ENCODE peak calls at places on chromosomes 11 and 22, in five cellular contexts. One of them, this sample, is unnamed.

GRCh38 chr11:112016088-112016764 is 9.0 kb upstream of the DLAT start:
- DNase-seq in AG09309: no peak
- DNase-seq in testis: no peak
- DNase-seq in kidney glomerular epithelial cell: no peak
- DNase-seq in LHCN-M2: peak; percentile 76
- DNase-seq in this sample: no peak

GRCh38 chr11:102157219-102157618 is 47.0 kb downstream of the YAP1 start:
- DNase-seq in LHCN-M2: peak; percentile 55
- DNase-seq in testis: peak; percentile 81
- DNase-seq in AG09309: no peak
- DNase-seq in kidney glomerular epithelial cell: no peak
- DNase-seq in this sample: peak; percentile 33

GRCh38 chr11:2212411-2213251 is 41.0 kb upstream of the TH start:
- DNase-seq in AG09309: no peak
- DNase-seq in testis: peak; percentile 46
- DNase-seq in LHCN-M2: no peak
- DNase-seq in kidney glomerular epithelial cell: no peak
- DNase-seq in this sample: no peak

GRCh38 chr11:76629853-76630599 is 40.5 kb downstream of the LRRC32 start:
- DNase-seq in AG09309: no peak
- DNase-seq in kidney glomerular epithelial cell: no peak
- DNase-seq in LHCN-M2: no peak
- DNase-seq in testis: peak; percentile 71
- DNase-seq in this sample: no peak

GRCh38 chr11:88849368-88849767 is 216.4 kb downstream of the GRM5 start:
- DNase-seq in LHCN-M2: no peak
- DNase-seq in AG09309: peak; percentile 54
- DNase-seq in testis: no peak
- DNase-seq in kidney glomerular epithelial cell: peak; percentile 22
- DNase-seq in this sample: no peak

GRCh38 chr11:12195773-12196172 is 85.4 kb downstream of the MICAL2 start:
- DNase-seq in AG09309: no peak
- DNase-seq in LHCN-M2: no peak
- DNase-seq in testis: no peak
- DNase-seq in kidney glomerular epithelial cell: no peak
- DNase-seq in this sample: no peak

GRCh38 chr11:78268516-78269410 is 80.0 kb downstream of the USP35 start:
- DNase-seq in kidney glomerular epithelial cell: peak; percentile 0
- DNase-seq in LHCN-M2: no peak
- DNase-seq in testis: peak; percentile 53
- DNase-seq in AG09309: no peak
- DNase-seq in this sample: no peak

GRCh38 chr22:22374163-22374562 is 129.6 kb downstream of the VPREB1 start:
- DNase-seq in testis: no peak
- DNase-seq in LHCN-M2: no peak
- DNase-seq in kidney glomerular epithelial cell: no peak
- DNase-seq in AG09309: no peak
- DNase-seq in this sample: no peak

GRCh38 chr22:34414467-34415440 is 494.5 kb upstream of the LARGE1 start:
- DNase-seq in testis: peak; percentile 74
- DNase-seq in kidney glomerular epithelial cell: peak; percentile 58
- DNase-seq in AG09309: no peak
- DNase-seq in LHCN-M2: no peak
- DNase-seq in this sample: peak; percentile 63

GRCh38 chr22:17754233-17754925 is 19.9 kb downstream of the BID start:
- DNase-seq in LHCN-M2: no peak
- DNase-seq in AG09309: no peak
- DNase-seq in kidney glomerular epithelial cell: no peak
- DNase-seq in testis: no peak
- DNase-seq in this sample: no peak

GRCh38 chr11:75873417-75874148 is 58.6 kb downstream of the UVRAG start:
- DNase-seq in LHCN-M2: no peak
- DNase-seq in AG09309: no peak
- DNase-seq in testis: no peak
- DNase-seq in kidney glomerular epithelial cell: no peak
- DNase-seq in this sample: no peak

GRCh38 chr22:27409299-27409698 is 392.3 kb downstream of the MN1 start:
- DNase-seq in AG09309: no peak
- DNase-seq in LHCN-M2: peak; percentile 16
- DNase-seq in kidney glomerular epithelial cell: no peak
- DNase-seq in testis: no peak
- DNase-seq in this sample: no peak

GRCh38 chr11:31827458-31828206 is 16.5 kb upstream of the PAX6 start:
- DNase-seq in AG09309: no peak
- DNase-seq in LHCN-M2: no peak
- DNase-seq in kidney glomerular epithelial cell: no peak
- DNase-seq in testis: no peak
- DNase-seq in this sample: no peak

GRCh38 chr11:122229611-122230386 is 113.8 kb upstream of the BLID start:
- DNase-seq in testis: peak; percentile 53
- DNase-seq in LHCN-M2: no peak
- DNase-seq in AG09309: no peak
- DNase-seq in kidney glomerular epithelial cell: no peak
- DNase-seq in this sample: no peak

GRCh38 chr22:43435851-43436535 is 24.2 kb downstream of the MPPED1 start:
- DNase-seq in AG09309: no peak
- DNase-seq in LHCN-M2: no peak
- DNase-seq in testis: no peak
- DNase-seq in kidney glomerular epithelial cell: no peak
- DNase-seq in this sample: no peak

GRCh38 chr11:13337986-13338436 is 60.4 kb downstream of the BMAL1 start:
- DNase-seq in testis: no peak
- DNase-seq in AG09309: peak; percentile 21
- DNase-seq in kidney glomerular epithelial cell: peak; percentile 84
- DNase-seq in LHCN-M2: peak; percentile 68
- DNase-seq in this sample: no peak

GRCh38 chr22:21937041-21937820 is 15.4 kb downstream of the PPM1F start:
- DNase-seq in testis: no peak
- DNase-seq in AG09309: no peak
- DNase-seq in LHCN-M2: peak; percentile 35
- DNase-seq in kidney glomerular epithelial cell: no peak
- DNase-seq in this sample: no peak

This sample was measured in RCC 7860.